ENCODE peak calls at places on chromosome 13, in eight cellular contexts. One of them, this sample, is unnamed.

GRCh38 chr13:20716951-20717350 is 13.5 kb downstream of the IL17D start:
- DNase-seq in fibroblast of lung: no peak
- DNase-seq in CD4-positive, alpha-beta T cell: no peak
- DNase-seq in pancreas: no peak
- DNase-seq in uterus: no peak
- DNase-seq in left ventricle myocardium inferior: no peak
- DNase-seq in naive thymus-derived CD4-positive, alpha-beta T cell: no peak
- DNase-seq in ascending aorta: no peak
- DNase-seq in this sample: peak

GRCh38 chr13:73092831-73093230 is 34.0 kb downstream of the KLF5 start:
- DNase-seq in fibroblast of lung: peak
- DNase-seq in CD4-positive, alpha-beta T cell: no peak
- DNase-seq in pancreas: no peak
- DNase-seq in uterus: no peak
- DNase-seq in left ventricle myocardium inferior: no peak
- DNase-seq in naive thymus-derived CD4-positive, alpha-beta T cell: no peak
- DNase-seq in ascending aorta: no peak
- DNase-seq in this sample: no peak

GRCh38 chr13:29196409-29197074 is 376.4 kb downstream of the MTUS2 start:
- DNase-seq in fibroblast of lung: no peak
- DNase-seq in CD4-positive, alpha-beta T cell: no peak
- DNase-seq in pancreas: no peak
- DNase-seq in uterus: no peak
- DNase-seq in left ventricle myocardium inferior: no peak
- DNase-seq in naive thymus-derived CD4-positive, alpha-beta T cell: no peak
- DNase-seq in ascending aorta: no peak
- DNase-seq in this sample: no peak

GRCh38 chr13:25300861-25301346 is 521 bp upstream of the NUP58 start:
- DNase-seq in fibroblast of lung: no peak
- DNase-seq in CD4-positive, alpha-beta T cell: peak
- DNase-seq in pancreas: peak
- DNase-seq in uterus: peak
- DNase-seq in left ventricle myocardium inferior: peak
- DNase-seq in naive thymus-derived CD4-positive, alpha-beta T cell: no peak
- DNase-seq in ascending aorta: peak
- DNase-seq in this sample: peak

GRCh38 chr13:57030671-57031070 is 110.0 kb upstream of the PRR20A start:
- DNase-seq in fibroblast of lung: no peak
- DNase-seq in CD4-positive, alpha-beta T cell: no peak
- DNase-seq in pancreas: no peak
- DNase-seq in uterus: no peak
- DNase-seq in left ventricle myocardium inferior: no peak
- DNase-seq in naive thymus-derived CD4-positive, alpha-beta T cell: no peak
- DNase-seq in ascending aorta: no peak
- DNase-seq in this sample: no peak

GRCh38 chr13:68808456-68808855 is 1299.2 kb upstream of the ATXN8OS start:
- DNase-seq in fibroblast of lung: no peak
- DNase-seq in CD4-positive, alpha-beta T cell: no peak
- DNase-seq in pancreas: no peak
- DNase-seq in uterus: no peak
- DNase-seq in left ventricle myocardium inferior: no peak
- DNase-seq in naive thymus-derived CD4-positive, alpha-beta T cell: no peak
- DNase-seq in ascending aorta: no peak
- DNase-seq in this sample: no peak

GRCh38 chr13:94617389-94618000 is 15.8 kb downstream of the GPR180 start:
- DNase-seq in fibroblast of lung: peak
- DNase-seq in CD4-positive, alpha-beta T cell: peak
- DNase-seq in pancreas: no peak
- DNase-seq in uterus: no peak
- DNase-seq in left ventricle myocardium inferior: no peak
- DNase-seq in naive thymus-derived CD4-positive, alpha-beta T cell: peak
- DNase-seq in ascending aorta: no peak
- DNase-seq in this sample: no peak

GRCh38 chr13:73767191-73767741 is 366.9 kb downstream of the KLF12 start:
- DNase-seq in fibroblast of lung: peak
- DNase-seq in CD4-positive, alpha-beta T cell: no peak
- DNase-seq in pancreas: no peak
- DNase-seq in uterus: no peak
- DNase-seq in left ventricle myocardium inferior: no peak
- DNase-seq in naive thymus-derived CD4-positive, alpha-beta T cell: peak
- DNase-seq in ascending aorta: no peak
- DNase-seq in this sample: peak

GRCh38 chr13:41467546-41467945 is 10.2 kb downstream of the RGCC start:
- DNase-seq in fibroblast of lung: no peak
- DNase-seq in CD4-positive, alpha-beta T cell: no peak
- DNase-seq in pancreas: no peak
- DNase-seq in uterus: no peak
- DNase-seq in left ventricle myocardium inferior: no peak
- DNase-seq in naive thymus-derived CD4-positive, alpha-beta T cell: no peak
- DNase-seq in ascending aorta: no peak
- DNase-seq in this sample: no peak

GRCh38 chr13:33180009-33180804 is 105.3 kb downstream of the STARD13 start:
- DNase-seq in fibroblast of lung: no peak
- DNase-seq in CD4-positive, alpha-beta T cell: no peak
- DNase-seq in pancreas: no peak
- DNase-seq in uterus: no peak
- DNase-seq in left ventricle myocardium inferior: no peak
- DNase-seq in naive thymus-derived CD4-positive, alpha-beta T cell: no peak
- DNase-seq in ascending aorta: no peak
- DNase-seq in this sample: no peak

GRCh38 chr13:27794075-27794691 is 1.9 kb downstream of the GSX1 start:
- DNase-seq in fibroblast of lung: no peak
- DNase-seq in CD4-positive, alpha-beta T cell: no peak
- DNase-seq in pancreas: no peak
- DNase-seq in uterus: no peak
- DNase-seq in left ventricle myocardium inferior: no peak
- DNase-seq in naive thymus-derived CD4-positive, alpha-beta T cell: no peak
- DNase-seq in ascending aorta: no peak
- DNase-seq in this sample: no peak

GRCh38 chr13:109191422-109191821 is 562.0 kb downstream of the MYO16 start:
- DNase-seq in fibroblast of lung: no peak
- DNase-seq in CD4-positive, alpha-beta T cell: no peak
- DNase-seq in pancreas: no peak
- DNase-seq in uterus: no peak
- DNase-seq in left ventricle myocardium inferior: peak
- DNase-seq in naive thymus-derived CD4-positive, alpha-beta T cell: no peak
- DNase-seq in ascending aorta: no peak
- DNase-seq in this sample: no peak

GRCh38 chr13:46773556-46773955 is 23.4 kb downstream of the ESD start:
- DNase-seq in fibroblast of lung: no peak
- DNase-seq in CD4-positive, alpha-beta T cell: no peak
- DNase-seq in pancreas: no peak
- DNase-seq in uterus: no peak
- DNase-seq in left ventricle myocardium inferior: no peak
- DNase-seq in naive thymus-derived CD4-positive, alpha-beta T cell: no peak
- DNase-seq in ascending aorta: no peak
- DNase-seq in this sample: no peak

GRCh38 chr13:53206455-53206854 is 177.8 kb downstream of the OLFM4 start:
- DNase-seq in fibroblast of lung: no peak
- DNase-seq in CD4-positive, alpha-beta T cell: no peak
- DNase-seq in pancreas: no peak
- DNase-seq in uterus: no peak
- DNase-seq in left ventricle myocardium inferior: no peak
- DNase-seq in naive thymus-derived CD4-positive, alpha-beta T cell: no peak
- DNase-seq in ascending aorta: no peak
- DNase-seq in this sample: no peak

GRCh38 chr13:98480915-98481510 is 95.9 kb downstream of the STK24 start:
- DNase-seq in fibroblast of lung: peak
- DNase-seq in CD4-positive, alpha-beta T cell: no peak
- DNase-seq in pancreas: no peak
- DNase-seq in uterus: no peak
- DNase-seq in left ventricle myocardium inferior: peak
- DNase-seq in naive thymus-derived CD4-positive, alpha-beta T cell: no peak
- DNase-seq in ascending aorta: no peak
- DNase-seq in this sample: no peak

GRCh38 chr13:75360170-75360569 is 121.8 kb downstream of the TBC1D4 start:
- DNase-seq in fibroblast of lung: no peak
- DNase-seq in CD4-positive, alpha-beta T cell: no peak
- DNase-seq in pancreas: no peak
- DNase-seq in uterus: no peak
- DNase-seq in left ventricle myocardium inferior: no peak
- DNase-seq in naive thymus-derived CD4-positive, alpha-beta T cell: no peak
- DNase-seq in ascending aorta: no peak
- DNase-seq in this sample: no peak

GRCh38 chr13:73995752-73996151 is 138.5 kb downstream of the KLF12 start:
- DNase-seq in fibroblast of lung: no peak
- DNase-seq in CD4-positive, alpha-beta T cell: no peak
- DNase-seq in pancreas: no peak
- DNase-seq in uterus: no peak
- DNase-seq in left ventricle myocardium inferior: no peak
- DNase-seq in naive thymus-derived CD4-positive, alpha-beta T cell: no peak
- DNase-seq in ascending aorta: no peak
- DNase-seq in this sample: no peak

GRCh38 chr13:103288114-103288513 is 221.9 kb upstream of the SLC10A2 start:
- DNase-seq in fibroblast of lung: no peak
- DNase-seq in CD4-positive, alpha-beta T cell: no peak
- DNase-seq in pancreas: no peak
- DNase-seq in uterus: no peak
- DNase-seq in left ventricle myocardium inferior: no peak
- DNase-seq in naive thymus-derived CD4-positive, alpha-beta T cell: no peak
- DNase-seq in ascending aorta: no peak
- DNase-seq in this sample: no peak

GRCh38 chr13:103287659-103288058 is 221.4 kb upstream of the SLC10A2 start:
- DNase-seq in fibroblast of lung: no peak
- DNase-seq in CD4-positive, alpha-beta T cell: no peak
- DNase-seq in pancreas: no peak
- DNase-seq in uterus: no peak
- DNase-seq in left ventricle myocardium inferior: no peak
- DNase-seq in naive thymus-derived CD4-positive, alpha-beta T cell: no peak
- DNase-seq in ascending aorta: no peak
- DNase-seq in this sample: no peak

GRCh38 chr13:103283451-103283820 is 217.2 kb upstream of the SLC10A2 start:
- DNase-seq in fibroblast of lung: no peak
- DNase-seq in CD4-positive, alpha-beta T cell: no peak
- DNase-seq in pancreas: no peak
- DNase-seq in uterus: no peak
- DNase-seq in left ventricle myocardium inferior: no peak
- DNase-seq in naive thymus-derived CD4-positive, alpha-beta T cell: no peak
- DNase-seq in ascending aorta: no peak
- DNase-seq in this sample: no peak

GRCh38 chr13:103277959-103278673 is 211.9 kb upstream of the SLC10A2 start:
- DNase-seq in fibroblast of lung: no peak
- DNase-seq in CD4-positive, alpha-beta T cell: no peak
- DNase-seq in pancreas: no peak
- DNase-seq in uterus: no peak
- DNase-seq in left ventricle myocardium inferior: no peak
- DNase-seq in naive thymus-derived CD4-positive, alpha-beta T cell: no peak
- DNase-seq in ascending aorta: no peak
- DNase-seq in this sample: no peak

DNA sequence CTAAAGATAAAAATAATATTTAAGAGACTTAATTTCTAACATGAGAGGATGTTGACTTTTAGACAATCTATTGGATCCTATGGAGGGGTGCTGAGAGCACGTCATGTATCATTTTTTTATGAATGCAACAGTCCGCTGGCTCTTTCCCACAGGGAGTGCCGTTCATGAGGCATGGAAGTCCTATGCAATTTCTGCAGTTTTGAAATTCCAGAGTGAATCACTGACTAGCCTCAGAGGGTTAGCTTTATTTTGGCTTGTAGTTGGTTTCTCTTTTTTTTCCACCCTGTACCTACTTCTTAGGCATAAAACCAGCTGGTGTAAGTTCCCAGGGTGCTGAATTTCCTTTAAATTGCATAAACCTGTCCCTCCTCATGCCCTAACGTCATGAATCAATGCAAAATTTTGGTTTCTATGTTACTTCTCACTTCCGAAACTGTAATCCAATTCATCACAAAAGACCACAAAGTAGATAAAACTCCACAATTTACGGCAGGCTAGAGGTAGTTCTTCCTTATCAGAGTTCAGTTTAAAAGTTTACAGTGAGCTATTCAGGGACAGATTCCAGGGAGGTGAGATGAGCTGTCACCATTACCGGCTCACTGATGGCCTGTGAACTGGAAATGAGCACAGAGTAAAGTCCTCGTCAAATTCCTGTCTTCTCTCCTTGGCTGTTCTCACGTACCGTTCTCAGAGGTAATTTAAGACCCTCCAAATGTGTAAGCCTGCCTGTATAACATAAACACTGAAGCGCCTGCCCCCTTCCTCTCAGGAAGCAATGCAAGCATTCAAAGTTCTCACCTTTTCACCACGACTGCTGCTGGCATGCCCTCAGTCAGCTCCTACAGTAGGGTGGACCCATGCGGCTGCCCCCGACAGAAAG is 216.6 kb upstream of the SLC10A2 start:
- DNase-seq in fibroblast of lung: peak
- DNase-seq in CD4-positive, alpha-beta T cell: no peak
- DNase-seq in pancreas: no peak
- DNase-seq in uterus: no peak
- DNase-seq in left ventricle myocardium inferior: no peak
- DNase-seq in naive thymus-derived CD4-positive, alpha-beta T cell: no peak
- DNase-seq in ascending aorta: no peak
- DNase-seq in this sample: no peak
- H3K27ac ChIP-seq in fibroblast of lung: no peak
- H3K27ac ChIP-seq in CD4-positive, alpha-beta T cell: no peak
- H3K27ac ChIP-seq in pancreas: no peak
- H3K27ac ChIP-seq in uterus: no peak
- H3K27ac ChIP-seq in left ventricle myocardium inferior: no peak
- H3K27ac ChIP-seq in naive thymus-derived CD4-positive, alpha-beta T cell: no peak
- H3K27ac ChIP-seq in ascending aorta: no peak
- H3K27ac ChIP-seq in this sample: no peak

GRCh38 chr13:97249093-97249787 is 27.1 kb downstream of the MBNL2 start:
- DNase-seq in fibroblast of lung: peak
- DNase-seq in CD4-positive, alpha-beta T cell: no peak
- DNase-seq in pancreas: no peak
- DNase-seq in uterus: no peak
- DNase-seq in left ventricle myocardium inferior: no peak
- DNase-seq in naive thymus-derived CD4-positive, alpha-beta T cell: no peak
- DNase-seq in ascending aorta: no peak
- DNase-seq in this sample: no peak
- H3K27ac ChIP-seq in fibroblast of lung: peak
- H3K27ac ChIP-seq in CD4-positive, alpha-beta T cell: no peak
- H3K27ac ChIP-seq in pancreas: no peak
- H3K27ac ChIP-seq in uterus: peak
- H3K27ac ChIP-seq in left ventricle myocardium inferior: peak
- H3K27ac ChIP-seq in naive thymus-derived CD4-positive, alpha-beta T cell: no peak
- H3K27ac ChIP-seq in ascending aorta: peak
- H3K27ac ChIP-seq in this sample: no peak

DNA sequence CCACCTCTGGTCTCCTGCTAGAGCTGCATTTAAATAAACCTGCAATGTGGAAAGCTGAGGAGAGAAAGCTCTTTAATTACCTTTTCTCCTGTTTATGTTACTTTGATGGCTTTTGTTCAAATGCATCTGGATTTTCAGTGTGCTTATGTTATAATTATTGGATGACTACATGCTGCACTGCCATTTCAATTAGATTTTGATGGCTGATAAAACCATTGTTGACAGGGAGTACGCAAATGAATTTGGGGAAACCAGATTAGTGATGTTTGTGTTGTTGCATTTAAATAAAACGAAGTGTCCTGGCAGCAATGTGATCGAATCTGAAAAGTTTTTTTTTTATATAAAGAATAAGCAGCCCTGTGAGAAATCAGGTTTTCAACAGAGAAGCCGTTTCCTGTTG is 799.8 kb downstream of the DIAPH3 start:
- DNase-seq in fibroblast of lung: no peak
- DNase-seq in CD4-positive, alpha-beta T cell: no peak
- DNase-seq in pancreas: no peak
- DNase-seq in uterus: no peak
- DNase-seq in left ventricle myocardium inferior: no peak
- DNase-seq in naive thymus-derived CD4-positive, alpha-beta T cell: no peak
- DNase-seq in ascending aorta: no peak
- DNase-seq in this sample: no peak
- H3K27ac ChIP-seq in fibroblast of lung: no peak
- H3K27ac ChIP-seq in CD4-positive, alpha-beta T cell: no peak
- H3K27ac ChIP-seq in pancreas: no peak
- H3K27ac ChIP-seq in uterus: no peak
- H3K27ac ChIP-seq in left ventricle myocardium inferior: no peak
- H3K27ac ChIP-seq in naive thymus-derived CD4-positive, alpha-beta T cell: no peak
- H3K27ac ChIP-seq in ascending aorta: no peak
- H3K27ac ChIP-seq in this sample: no peak

GRCh38 chr13:99959538-99960230 is 11.9 kb downstream of the ZIC5 start:
- DNase-seq in fibroblast of lung: no peak
- DNase-seq in CD4-positive, alpha-beta T cell: no peak
- DNase-seq in pancreas: no peak
- DNase-seq in uterus: no peak
- DNase-seq in left ventricle myocardium inferior: no peak
- DNase-seq in naive thymus-derived CD4-positive, alpha-beta T cell: peak
- DNase-seq in ascending aorta: peak
- DNase-seq in this sample: no peak
- H3K27ac ChIP-seq in fibroblast of lung: no peak
- H3K27ac ChIP-seq in CD4-positive, alpha-beta T cell: no peak
- H3K27ac ChIP-seq in pancreas: no peak
- H3K27ac ChIP-seq in uterus: no peak
- H3K27ac ChIP-seq in left ventricle myocardium inferior: no peak
- H3K27ac ChIP-seq in naive thymus-derived CD4-positive, alpha-beta T cell: no peak
- H3K27ac ChIP-seq in ascending aorta: no peak
- H3K27ac ChIP-seq in this sample: peak

This sample was measured in caudate nucleus.